ENCODE peak calls at places on chromosome 2, in six cellular contexts. W is neuronal stem cell, Q is mesendoderm, A is mesenchymal stem cell, Z is IMR-90, O is H1. R is an unnamed sample.

GRCh38 chr2:147659051-147659450 is 185.8 kb upstream of the ACVR2A start:
- DNase-seq in W (no peak), Q (no peak), A (peak), Z (peak), O (no peak), R (no peak)

GRCh38 chr2:195766691-195767090 is 109.7 kb downstream of the SLC39A10 start:
- DNase-seq in W (no peak), Q (no peak), A (no peak), Z (no peak), O (no peak), R (no peak)

GRCh38 chr2:203935568-203935967 is 995 bp upstream of the ICOS start:
- DNase-seq in W (no peak), Q (no peak), A (no peak), Z (no peak), O (no peak), R (no peak)

GRCh38 chr2:144438722-144439508 is 81.0 kb downstream of the ZEB2 start:
- DNase-seq in W (no peak), Q (no peak), A (no peak), Z (no peak), O (no peak), R (no peak)

GRCh38 chr2:118044849-118045248 is 31.0 kb upstream of the CCDC93 start:
- DNase-seq in W (no peak), Q (no peak), A (no peak), Z (no peak), O (no peak), R (no peak)

GRCh38 chr2:241014764-241015163 is 16.3 kb downstream of the SNED1 start:
- DNase-seq in W (no peak), Q (no peak), A (no peak), Z (no peak), O (no peak), R (no peak)

GRCh38 chr2:98908909-98909308 is 27.1 kb downstream of the CRACDL start:
- DNase-seq in W (no peak), Q (no peak), A (peak), Z (peak), O (no peak), R (no peak)

GRCh38 chr2:63984606-63985359 is 34.4 kb downstream of the VPS54 start:
- DNase-seq in W (no peak), Q (no peak), A (peak), Z (no peak), O (no peak), R (no peak)

GRCh38 chr2:73063909-73064875 is 7.3 kb downstream of the SFXN5 start:
- DNase-seq in W (no peak), Q (peak), A (peak), Z (peak), O (no peak), R (peak)

GRCh38 chr2:74675090-74675489 is 21.0 kb downstream of the SEMA4F start:
- DNase-seq in W (no peak), Q (peak), A (no peak), Z (no peak), O (no peak), R (no peak)

GRCh38 chr2:9165625-9166024 is 41.0 kb upstream of the ASAP2 start:
- DNase-seq in W (no peak), Q (no peak), A (peak), Z (peak), O (no peak), R (no peak)

GRCh38 chr2:2409481-2409880 is 78.4 kb upstream of the MYT1L start:
- DNase-seq in W (no peak), Q (no peak), A (no peak), Z (no peak), O (no peak), R (no peak)

GRCh38 chr2:212526059-212526458 is 12.5 kb downstream of the ERBB4 start:
- DNase-seq in W (no peak), Q (no peak), A (no peak), Z (no peak), O (no peak), R (no peak)

GRCh38 chr2:6184532-6185302 is 492.5 kb downstream of the SOX11 start:
- DNase-seq in W (peak), Q (no peak), A (peak), Z (peak), O (no peak), R (no peak)

GRCh38 chr2:236054125-236054524 is 114.1 kb downstream of the GBX2 start:
- DNase-seq in W (no peak), Q (no peak), A (no peak), Z (peak), O (no peak), R (no peak)

GRCh38 chr2:171478345-171478744 is 43.9 kb upstream of the CYBRD1 start:
- DNase-seq in W (no peak), Q (no peak), A (peak), Z (peak), O (no peak), R (no peak)

GRCh38 chr2:66433695-66433944 is 1.3 kb upstream of the MEIS1 start:
- DNase-seq in W (no peak), Q (no peak), A (no peak), Z (no peak), O (no peak), R (no peak)

GRCh38 chr2:122643725-122644329 is 888.4 kb downstream of the TSN start:
- DNase-seq in W (no peak), Q (no peak), A (peak), Z (peak), O (no peak), R (no peak)

GRCh38 chr2:88671786-88672427 is 19.6 kb upstream of the RPIA start:
- DNase-seq in W (peak), Q (peak), A (peak), Z (peak), O (no peak), R (peak)

GRCh38 chr2:62461707-62462106 is 44.3 kb downstream of the TMEM17 start:
- DNase-seq in W (no peak), Q (no peak), A (no peak), Z (peak), O (no peak), R (no peak)

GRCh38 chr2:130787841-130788240 is 32.5 kb downstream of the AMER3 start:
- DNase-seq in W (no peak), Q (no peak), A (no peak), Z (no peak), O (no peak), R (no peak)

GRCh38 chr2:157538073-157538472 is 90.6 kb downstream of the ACVR1C start:
- DNase-seq in W (no peak), Q (no peak), A (no peak), Z (no peak), O (no peak), R (no peak)

GRCh38 chr2:67485431-67485830 is 88.3 kb downstream of the ETAA1 start:
- DNase-seq in W (no peak), Q (peak), A (peak), Z (peak), O (no peak), R (no peak)

GRCh38 chr2:112607680-112608438 is 23.4 kb downstream of the CHCHD5 start:
- DNase-seq in W (no peak), Q (no peak), A (no peak), Z (no peak), O (no peak), R (no peak)

GRCh38 chr2:199982444-199982843 is 27.1 kb downstream of the MAIP1 start:
- DNase-seq in W (no peak), Q (no peak), A (no peak), Z (no peak), O (no peak), R (no peak)

GRCh38 chr2:180991820-180992219 is 11.4 kb downstream of the UBE2E3 start:
- DNase-seq in W (no peak), Q (no peak), A (no peak), Z (no peak), O (no peak), R (no peak)

GRCh38 chr2:97645112-97645699 is 656 bp upstream of the COX5B start:
- DNase-seq in W (peak), Q (peak), A (no peak), Z (no peak), O (no peak), R (peak)

GRCh38 chr2:29213871-29214341 is 98.7 kb downstream of the CLIP4 start:
- DNase-seq in W (no peak), Q (no peak), A (no peak), Z (peak), O (no peak), R (no peak)

GRCh38 chr2:145095641-145096435 is 575.9 kb upstream of the ZEB2 start:
- DNase-seq in W (no peak), Q (no peak), A (peak), Z (peak), O (no peak), R (no peak)

GRCh38 chr2:202376460-202377307 is 557 bp downstream of the BMPR2 start:
- DNase-seq in W (no peak), Q (peak), A (peak), Z (peak), O (no peak), R (no peak)

GRCh38 chr2:157413342-157414035 is 30.4 kb downstream of the CYTIP start:
- DNase-seq in W (no peak), Q (no peak), A (no peak), Z (no peak), O (no peak), R (no peak)

GRCh38 chr2:103174711-103175110 is 412.9 kb downstream of the TMEM182 start:
- DNase-seq in W (no peak), Q (no peak), A (no peak), Z (no peak), O (no peak), R (no peak)

GRCh38 chr2:215332876-215333600 is 21.2 kb downstream of the ATIC start:
- DNase-seq in W (no peak), Q (no peak), A (no peak), Z (no peak), O (no peak), R (no peak)

GRCh38 chr2:33614190-33614589 is 15.1 kb upstream of the FAM98A start:
- DNase-seq in W (no peak), Q (peak), A (no peak), Z (no peak), O (no peak), R (no peak)

GRCh38 chr2:168700615-168701245 is 101.7 kb upstream of the NOSTRIN start:
- DNase-seq in W (no peak), Q (no peak), A (no peak), Z (peak), O (no peak), R (no peak)

GRCh38 chr2:64391940-64392339 is 62.0 kb upstream of the LGALSL start:
- DNase-seq in W (no peak), Q (peak), A (no peak), Z (no peak), O (no peak), R (no peak)

GRCh38 chr2:220144411-220144810 is 517.0 kb downstream of the SLC4A3 start:
- DNase-seq in W (no peak), Q (no peak), A (no peak), Z (peak), O (no peak), R (no peak)

GRCh38 chr2:234305846-234306245 is 191.0 kb downstream of the ARL4C start:
- DNase-seq in W (no peak), Q (peak), A (peak), Z (peak), O (no peak), R (no peak)

GRCh38 chr2:44652701-44653100 is 288.8 kb upstream of the SIX3 start:
- DNase-seq in W (no peak), Q (no peak), A (no peak), Z (no peak), O (no peak), R (no peak)

DNA sequence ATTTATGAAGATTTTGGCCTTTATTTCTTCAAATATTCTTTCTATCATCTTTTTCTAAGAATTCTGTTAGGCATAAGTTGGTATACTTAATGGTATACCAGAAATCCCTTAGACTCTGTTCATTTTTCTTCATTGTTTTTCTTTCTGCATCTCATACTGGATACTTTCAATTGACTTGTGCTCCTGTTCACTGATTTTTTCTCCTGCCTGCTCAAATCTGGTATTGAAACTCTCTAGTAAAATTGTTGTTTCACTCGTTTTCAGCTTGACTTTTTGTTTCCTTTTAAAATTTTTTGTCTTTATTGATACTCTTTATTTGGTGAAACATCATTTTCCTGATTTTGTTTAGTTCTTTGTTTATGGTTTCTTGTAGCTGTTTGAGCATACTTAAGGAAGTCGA is 243.2 kb downstream of the TRIB2 start:
- DNase-seq in W (no peak), Q (no peak), A (no peak), Z (no peak), O (no peak), R (no peak)
- H2BK15ac ChIP-seq in W (no peak), Q (no peak), A (no peak), Z (no peak), O (no peak), R (no peak)

GRCh38 chr2:38648107-38648761 is 17.7 kb upstream of the GALM start:
- DNase-seq in W (no peak), Q (no peak), A (no peak), Z (peak), O (no peak), R (no peak)

GRCh38 chr2:38650012-38650411 is 15.9 kb upstream of the GALM start:
- DNase-seq in W (no peak), Q (no peak), A (no peak), Z (no peak), O (no peak), R (no peak)

GRCh38 chr2:38652431-38653273 is 13.3 kb upstream of the GALM start:
- DNase-seq in W (no peak), Q (peak), A (no peak), Z (no peak), O (no peak), R (no peak)

GRCh38 chr2:38650717-38651116 is 15.2 kb upstream of the GALM start:
- DNase-seq in W (no peak), Q (no peak), A (no peak), Z (no peak), O (no peak), R (no peak)

GRCh38 chr2:38649176-38649728 is 16.7 kb upstream of the GALM start:
- DNase-seq in W (no peak), Q (no peak), A (no peak), Z (no peak), O (no peak), R (no peak)
- H2BK15ac ChIP-seq in W (no peak), Q (no peak), A (no peak), Z (no peak), O (no peak), R (no peak)

DNA sequence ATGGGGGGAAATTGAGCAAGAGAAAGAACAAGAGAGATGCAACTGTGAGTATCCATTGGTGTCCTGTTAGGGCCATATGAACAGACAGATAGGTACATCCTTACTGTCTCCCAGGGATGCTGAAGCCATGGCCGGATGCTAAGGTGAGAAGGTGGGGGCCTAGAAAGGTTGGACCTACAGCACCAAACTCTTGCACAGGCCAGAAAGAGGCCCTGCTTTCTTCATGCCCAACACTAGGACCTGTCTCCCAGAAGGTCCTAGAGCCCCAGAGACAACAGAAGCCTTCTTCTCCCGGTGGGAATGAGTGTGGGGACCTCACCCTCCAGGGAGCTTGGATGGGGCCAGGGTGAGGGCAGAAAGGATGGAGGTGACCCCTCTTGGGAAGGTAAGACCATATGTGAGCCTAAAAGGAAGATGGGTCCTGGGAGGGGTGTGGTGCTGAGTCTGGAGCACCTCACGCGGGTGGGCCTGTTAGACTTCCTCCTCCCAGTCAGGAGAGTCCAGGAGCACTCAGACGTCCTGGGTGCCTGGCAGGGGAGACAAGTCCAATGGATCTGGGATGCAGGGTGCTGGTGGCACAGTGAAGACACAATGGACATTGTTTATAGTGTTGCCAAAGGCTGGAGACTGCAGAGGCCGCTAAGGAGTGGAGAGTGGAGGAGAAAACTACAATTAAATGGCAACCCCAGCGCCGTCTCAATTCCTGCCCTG is 265.3 kb downstream of the CYP26B1 start:
- DNase-seq in W (no peak), Q (no peak), A (no peak), Z (no peak), O (no peak), R (no peak)
- H2BK15ac ChIP-seq in W (no peak), Q (no peak), A (no peak), Z (peak), O (no peak), R (no peak)

DNA sequence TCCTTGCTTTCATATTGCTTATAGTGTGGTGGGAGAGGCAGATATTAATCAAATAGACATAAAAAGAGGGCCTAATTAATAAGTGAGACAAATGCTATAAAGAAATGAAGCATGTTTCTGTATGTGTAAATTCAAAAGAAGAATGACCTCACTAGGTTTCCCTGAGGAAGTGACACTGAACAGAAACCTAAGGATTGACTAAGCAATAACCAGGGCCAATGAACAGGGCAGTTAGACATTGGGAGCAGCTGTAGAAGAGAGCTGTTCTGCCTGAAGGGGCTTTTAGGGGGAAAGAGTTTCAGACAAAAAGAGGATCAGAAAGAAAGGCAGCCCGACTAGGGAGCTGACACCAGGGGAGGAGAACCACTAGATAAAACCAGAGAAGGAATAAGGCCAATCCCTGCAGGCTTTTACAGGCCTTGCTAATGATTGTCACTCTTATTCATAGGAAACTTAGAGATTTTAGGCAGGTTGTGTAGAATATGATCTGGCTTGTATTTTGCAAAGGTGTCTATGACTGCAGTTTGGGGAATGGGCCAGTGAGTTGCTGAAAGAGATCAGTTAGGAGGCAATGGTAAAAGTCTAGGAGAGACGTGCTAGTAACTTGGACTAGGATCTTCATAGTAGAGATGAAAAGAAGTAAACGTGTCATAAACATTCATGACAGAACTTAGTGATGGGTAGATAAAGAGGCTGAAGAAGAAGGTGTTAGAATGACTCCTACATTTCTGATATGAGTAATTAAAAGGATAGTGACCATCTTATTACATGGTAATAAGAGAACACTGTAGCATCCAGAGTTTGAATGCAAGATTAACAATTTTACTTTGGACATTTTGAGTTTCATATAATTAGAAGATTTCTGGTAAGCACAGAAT is 26.8 kb upstream of the NABP1 start:
- DNase-seq in W (no peak), Q (no peak), A (peak), Z (peak), O (no peak), R (no peak)
- H2BK15ac ChIP-seq in W (no peak), Q (no peak), A (no peak), Z (peak), O (no peak), R (no peak)

GRCh38 chr2:79086255-79086654 is 1.5 kb downstream of the REG1B start:
- DNase-seq in W (no peak), Q (no peak), A (no peak), Z (no peak), O (no peak), R (no peak)
- H2BK15ac ChIP-seq in W (no peak), Q (no peak), A (no peak), Z (no peak), O (no peak), R (no peak)